ENCODE peak calls at places on chromosomes 11 and 22, in seven cellular contexts. I, D, Q, C, N, S and V are unnamed samples.

GRCh38 chr11:32005786-32006406 is 85.0 kb upstream of the RCN1 start:
- DNase-seq in S (peak), N (no peak), I (no peak), Q (no peak), D (no peak), C (no peak), V (peak)

GRCh38 chr11:29518389-29519174 is 498.2 kb downstream of the KCNA4 start:
- DNase-seq in C (no peak), I (no peak), S (no peak), N (no peak), Q (no peak), D (no peak), V (peak)

GRCh38 chr11:6319879-6320410 is 356 bp downstream of the CAVIN3 start:
- DNase-seq in S (peak), D (peak), I (peak), Q (peak), C (no peak), N (peak), V (peak)

GRCh38 chr11:134678152-134678551 is 266.1 kb upstream of the B3GAT1 start:
- DNase-seq in N (peak), C (no peak), S (no peak), I (no peak), Q (no peak), D (no peak), V (no peak)

GRCh38 chr11:104075091-104075490 is 38.7 kb downstream of the DDI1 start:
- DNase-seq in S (no peak), N (no peak), D (no peak), Q (no peak), I (no peak), C (no peak), V (no peak)

GRCh38 chr11:58577441-58578135 is 1.3 kb upstream of the ZFP91 start:
- DNase-seq in N (peak), D (peak), Q (peak), I (peak), C (peak), S (peak), V (peak)

GRCh38 chr11:117490019-117490679 is 162.5 kb downstream of the CEP164 start:
- DNase-seq in C (no peak), Q (no peak), N (peak), I (no peak), S (no peak), D (no peak), V (no peak)

GRCh38 chr22:33772793-33773192 is 147.5 kb downstream of the LARGE1 start:
- DNase-seq in N (no peak), C (no peak), Q (no peak), I (no peak), D (no peak), S (no peak), V (no peak)

GRCh38 chr11:5684627-5685362 is at the start of gene TRIM5:
- DNase-seq in S (peak), C (peak), Q (peak), D (peak), N (peak), I (peak), V (peak)

GRCh38 chr11:120431633-120432032 is 79.9 kb upstream of the GRIK4 start:
- DNase-seq in C (no peak), S (peak), N (no peak), D (peak), Q (no peak), I (peak), V (peak)
- H3K4me3 ChIP-seq in C (no peak), S (no peak), N (no peak), D (no peak), Q (no peak), I (no peak), V (no peak)

GRCh38 chr11:64341851-64342791 is 2.1 kb downstream of the CCDC88B start:
- DNase-seq in C (peak), N (peak), S (peak), D (peak), I (peak), Q (peak), V (peak)

GRCh38 chr11:64341429-64341828 is 1.4 kb downstream of the CCDC88B start:
- DNase-seq in Q (no peak), C (no peak), D (no peak), N (peak), S (no peak), I (no peak), V (no peak)

GRCh38 chr11:64339319-64339718 is 685 bp upstream of the CCDC88B start:
- DNase-seq in N (no peak), D (no peak), C (no peak), Q (no peak), I (no peak), S (no peak), V (no peak)

GRCh38 chr11:64339754-64340408 is at the start of gene CCDC88B:
- DNase-seq in D (no peak), N (peak), C (no peak), I (no peak), S (no peak), Q (no peak), V (no peak)

DNA sequence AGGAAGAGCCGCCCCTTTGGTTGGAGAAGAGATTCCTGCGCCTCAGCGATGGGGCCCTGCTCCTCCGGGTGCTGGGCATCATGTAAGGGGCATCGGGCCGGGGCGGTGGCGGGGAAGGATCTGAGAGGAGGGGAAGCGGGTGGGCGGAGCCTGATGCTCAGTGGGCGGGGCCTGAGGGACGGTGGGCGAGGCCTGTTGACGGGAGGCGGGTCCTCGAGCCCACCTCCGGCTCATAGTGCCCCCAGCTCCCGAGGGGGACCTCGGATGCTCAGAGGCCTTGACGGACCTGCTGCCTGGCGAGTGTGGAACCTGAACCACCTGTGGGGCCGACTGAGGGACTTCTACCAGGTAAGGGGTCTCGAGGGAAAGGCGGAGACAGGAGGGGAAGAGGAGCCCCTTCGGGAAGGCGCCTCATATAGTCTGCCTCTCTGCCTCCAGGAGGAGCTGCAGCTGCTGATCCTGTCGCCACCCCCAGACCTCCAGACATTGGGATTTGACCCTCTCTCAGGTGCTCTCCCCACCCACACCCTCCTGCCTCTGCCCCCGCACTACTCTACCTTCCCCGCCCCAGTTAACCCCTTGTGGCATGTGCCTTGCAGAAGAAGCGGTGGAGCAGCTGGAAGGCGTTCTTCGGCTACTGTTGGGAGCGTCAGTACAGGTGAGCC is 799 bp downstream of the CCDC88B start:
- DNase-seq in D (no peak), Q (no peak), C (peak), I (no peak), S (no peak), N (peak), V (no peak)
- TF ChIP-seq CTCF in D (peak), Q (peak), C (no peak), I (no peak), S (no peak), N (no peak), V (no peak)

GRCh38 chr11:118612378-118612777 is 5.0 kb downstream of the PHLDB1 start:
- DNase-seq in I (no peak), C (no peak), Q (no peak), S (no peak), N (peak), D (no peak), V (peak)
- H3K4me3 ChIP-seq in I (peak), C (no peak), Q (no peak), S (no peak), N (no peak), D (peak), V (no peak)

GRCh38 chr11:17746096-17746495 is 11.5 kb downstream of the KCNC1 start:
- DNase-seq in Q (no peak), I (no peak), C (no peak), N (peak), S (no peak), D (no peak), V (no peak)

GRCh38 chr11:17743808-17744119 is 9.2 kb downstream of the KCNC1 start:
- DNase-seq in D (no peak), N (peak), Q (no peak), S (peak), C (no peak), I (peak), V (no peak)

GRCh38 chr11:17743026-17743807 is 8.6 kb downstream of the KCNC1 start:
- DNase-seq in C (no peak), D (no peak), Q (no peak), N (peak), I (no peak), S (no peak), V (no peak)

GRCh38 chr11:17744151-17744940 is 9.8 kb downstream of the KCNC1 start:
- DNase-seq in C (no peak), D (no peak), I (peak), Q (no peak), S (peak), N (peak), V (no peak)

DNA sequence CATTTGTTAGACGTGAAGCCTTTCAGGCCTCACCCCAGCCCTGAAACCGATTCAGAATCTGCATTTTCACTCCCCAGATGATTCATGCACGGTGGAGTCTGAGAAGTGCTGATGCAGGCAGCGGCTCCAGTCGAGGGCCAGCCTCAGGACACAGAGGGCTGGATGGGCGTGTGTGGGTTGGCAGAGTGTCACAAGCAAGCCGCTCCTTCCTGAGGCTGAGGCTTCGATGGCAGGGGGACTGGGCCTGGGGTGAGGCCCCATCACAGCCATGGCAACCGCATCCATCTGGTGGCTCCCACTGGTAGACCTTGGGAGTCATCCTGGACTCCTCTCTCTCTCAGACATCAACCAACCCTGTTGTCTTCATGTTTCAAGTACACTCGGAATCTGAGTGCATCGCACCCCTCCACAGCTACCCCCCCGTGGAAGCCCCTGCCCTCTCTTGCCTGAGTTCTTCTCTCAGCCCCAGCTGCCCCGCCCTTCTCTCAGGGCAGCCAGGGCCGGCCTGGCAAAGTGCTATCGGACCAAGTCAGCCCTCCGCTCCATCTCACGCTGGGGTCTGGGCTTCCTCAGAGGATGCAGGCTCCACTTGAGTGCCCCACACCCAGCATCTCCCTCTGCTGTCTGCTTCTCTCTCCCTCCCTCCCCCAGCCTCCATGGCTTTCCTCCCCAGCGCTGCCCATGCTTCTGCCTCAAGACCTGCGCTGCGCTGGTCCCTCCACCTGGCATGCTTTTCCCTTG is 10.6 kb downstream of the KCNC1 start:
- DNase-seq in S (no peak), D (no peak), C (no peak), Q (no peak), I (no peak), N (peak), V (no peak)
- TF ChIP-seq CTCF in S (no peak), D (no peak), C (no peak), Q (no peak), I (no peak), N (no peak), V (no peak)

GRCh38 chr11:86292912-86293606 is 9.0 kb upstream of the HIKESHI start:
- DNase-seq in N (no peak), D (no peak), I (no peak), Q (no peak), S (no peak), C (no peak), V (no peak)
- H3K4me3 ChIP-seq in N (no peak), D (no peak), I (no peak), Q (no peak), S (no peak), C (no peak), V (no peak)

DNA sequence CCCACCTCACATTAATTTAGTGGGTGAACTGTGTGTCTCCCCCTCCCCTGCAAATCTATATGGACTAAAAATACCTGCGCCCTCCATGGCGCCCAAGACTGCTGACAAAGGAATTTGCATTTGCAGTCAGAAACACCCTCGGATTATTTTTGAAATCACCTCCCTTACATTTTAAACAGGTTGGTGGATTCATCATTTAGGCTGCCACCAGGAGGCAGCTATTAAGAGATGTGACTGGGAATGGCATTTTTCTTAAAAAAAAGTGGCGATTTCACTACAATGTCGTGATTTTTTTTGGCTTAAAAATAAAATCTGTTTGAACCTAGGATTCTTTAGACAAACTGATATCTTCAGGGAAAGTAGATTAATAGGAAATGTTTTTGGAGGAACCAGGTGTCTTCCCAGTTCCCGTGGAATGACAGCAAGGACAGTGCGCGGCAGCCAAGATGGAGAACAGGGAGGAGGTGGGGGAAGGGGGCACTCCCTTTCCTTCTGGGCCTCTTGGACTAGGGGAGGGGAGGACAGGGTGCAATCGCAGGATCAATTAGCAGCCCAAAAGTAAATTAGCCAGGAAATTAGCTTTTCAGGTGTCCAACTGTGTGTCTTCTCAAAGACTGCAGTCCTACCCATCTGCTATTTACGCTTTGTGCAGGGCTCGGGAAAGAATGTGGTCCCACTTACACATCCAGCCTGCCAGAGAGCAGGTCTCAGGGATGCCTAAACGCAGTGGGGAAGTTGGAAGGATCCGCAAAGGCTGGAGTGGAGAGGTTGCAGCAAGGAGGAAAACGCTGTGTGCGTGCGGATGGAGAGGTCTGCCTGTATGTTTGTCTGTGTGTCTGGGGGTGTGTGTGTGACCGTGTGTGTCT is 496.4 kb downstream of the NTM start:
- DNase-seq in N (no peak), C (no peak), I (no peak), D (no peak), Q (no peak), S (no peak), V (no peak)
- TF ChIP-seq CTCF in N (no peak), C (no peak), I (peak), D (peak), Q (no peak), S (peak), V (no peak)